ENCODE peak calls at places on chromosomes 7 and 10, in nine cellular contexts. X, D, Y, O, J, S, K, C and N are unnamed samples.

GRCh38 chr10:128373071-128373749 is 247.0 kb upstream of the MKI67 start:
- DNase-seq in K (no peak), O (no peak), C (no peak), S (no peak), D (no peak), Y (peak; percentile 63), J (no peak), X (no peak), N (no peak)

GRCh38 chr10:118041316-118041715 is 5.4 kb downstream of the RAB11FIP2 start:
- DNase-seq in K (no peak), O (no peak), Y (no peak), J (peak; percentile 34), S (no peak), X (no peak), C (no peak), D (no peak), N (peak; percentile 73)

GRCh38 chr7:20365486-20365885 is 34.8 kb downstream of the ITGB8 start:
- DNase-seq in S (no peak), O (no peak), Y (no peak), X (no peak), D (no peak), C (no peak), J (no peak), K (no peak), N (peak; percentile 27)

GRCh38 chr7:140059288-140060242 is 3.2 kb downstream of the PARP12 start:
- DNase-seq in S (peak; percentile 33), X (no peak), J (no peak), O (peak; percentile 54), K (no peak), Y (no peak), D (peak; percentile 74), C (peak; percentile 67), N (peak; percentile 79)

GRCh38 chr10:15027741-15028140 is 16.0 kb upstream of the OLAH start:
- DNase-seq in Y (no peak), S (no peak), C (no peak), K (no peak), J (no peak), X (no peak), D (no peak), O (no peak), N (peak; percentile 40)

GRCh38 chr7:116177009-116177408 is 33.3 kb upstream of the TES start:
- DNase-seq in C (no peak), O (no peak), S (no peak), J (no peak), K (no peak), D (peak; percentile 41), X (no peak), Y (no peak), N (peak; percentile 81)

GRCh38 chr10:113411456-113411855 is 141.4 kb upstream of the HABP2 start:
- DNase-seq in K (no peak), S (no peak), X (no peak), C (no peak), O (no peak), Y (no peak), D (no peak), J (no peak), N (no peak)

GRCh38 chr10:99041468-99041867 is 194.2 kb downstream of the HPSE2 start:
- DNase-seq in D (no peak), Y (no peak), K (no peak), C (no peak), S (no peak), O (no peak), X (no peak), J (no peak), N (no peak)

GRCh38 chr7:129356176-129356575 is 78.1 kb upstream of the STRIP2 start:
- DNase-seq in J (no peak), C (no peak), Y (no peak), K (no peak), D (no peak), X (no peak), S (no peak), O (no peak), N (no peak)

GRCh38 chr10:91590904-91591791 is 41.7 kb downstream of the PPP1R3C start:
- DNase-seq in J (no peak), D (no peak), S (no peak), K (no peak), C (peak; percentile 19), X (no peak), O (peak; percentile 60), Y (no peak), N (peak; percentile 44)

GRCh38 chr7:45145881-45146280 is 11.7 kb upstream of the RAMP3 start:
- DNase-seq in J (no peak), K (no peak), Y (no peak), O (no peak), D (no peak), C (no peak), S (no peak), X (no peak), N (no peak)

GRCh38 chr7:157581740-157582139 is 244.9 kb downstream of the DNAJB6 start:
- DNase-seq in Y (no peak), J (no peak), C (no peak), K (no peak), O (no peak), X (no peak), S (no peak), D (no peak), N (no peak)

GRCh38 chr10:93059975-93060886 is at the start of gene CYP26C1:
- DNase-seq in D (no peak), S (no peak), J (no peak), C (no peak), K (no peak), X (no peak), O (no peak), Y (no peak), N (no peak)

GRCh38 chr10:86650151-86650550 is 4.2 kb upstream of the OPN4 start:
- DNase-seq in X (no peak), D (no peak), O (no peak), K (no peak), Y (no peak), J (no peak), S (no peak), C (no peak), N (no peak)